ENCODE peak calls at places on chromosomes 2 and 18, in four cellular contexts. C is heart right ventricle, D is cardiac septum, Y is AG09319. O is an unnamed sample.

GRCh38 chr18:23071285-23071684 is 64.0 kb upstream of the CABLES1 start:
- DNase-seq in C (peak; percentile 23), D (peak; percentile 79), Y (no peak), O (no peak)

GRCh38 chr18:76252880-76253279 is 242.2 kb downstream of the ZNF516 start:
- DNase-seq in C (no peak), D (no peak), Y (no peak), O (no peak)

GRCh38 chr18:13611058-13611615 is 115.2 kb downstream of the FAM210A start:
- DNase-seq in C (peak; percentile 66), D (no peak), Y (no peak), O (no peak)

GRCh38 chr2:113211226-113212105 is 37.7 kb downstream of the PSD4 start:
- DNase-seq in C (no peak), D (peak; percentile 70), Y (peak; percentile 37), O (no peak)

GRCh38 chr2:234377761-234378341 is 119.0 kb downstream of the ARL4C start:
- DNase-seq in C (no peak), D (no peak), Y (peak; percentile 38), O (no peak)

GRCh38 chr2:209534228-209534627 is 110.4 kb downstream of the MAP2 start:
- DNase-seq in C (no peak), D (no peak), Y (no peak), O (no peak)

GRCh38 chr2:74504591-74504990 is 2.9 kb downstream of the PCGF1 start:
- DNase-seq in C (no peak), D (no peak), Y (no peak), O (no peak)

GRCh38 chr18:80249217-80250093 is 2.1 kb upstream of the PARD6G start:
- DNase-seq in C (no peak), D (no peak), Y (no peak), O (no peak)

GRCh38 chr2:168767258-168767657 is 35.2 kb upstream of the NOSTRIN start:
- DNase-seq in C (no peak), D (no peak), Y (no peak), O (no peak)

GRCh38 chr18:13403786-13404549 is 185.4 kb downstream of the LDLRAD4 start:
- DNase-seq in C (no peak), D (no peak), Y (no peak), O (no peak)